ENCODE peak calls at places on chromosomes 13 and 19, in nine cellular contexts. One of them, this sample, is unnamed.

GRCh38 chr13:77918391-77919261 is at the start of gene EDNRB:
- DNase-seq in GM23338: peak
- DNase-seq in PC-9: no peak
- DNase-seq in brain microvascular endothelial cell: peak
- DNase-seq in upper lobe of left lung: peak
- DNase-seq in Peyer's patch: peak
- DNase-seq in tibial artery: peak
- DNase-seq in dorsolateral prefrontal cortex: peak
- DNase-seq in cardiac fibroblast: peak
- DNase-seq in this sample: peak

GRCh38 chr13:85864963-85865530 is 65.8 kb upstream of the SLITRK6 start:
- DNase-seq in tibial artery: no peak
- DNase-seq in upper lobe of left lung: no peak
- DNase-seq in Peyer's patch: no peak
- DNase-seq in cardiac fibroblast: no peak
- DNase-seq in dorsolateral prefrontal cortex: no peak
- DNase-seq in brain microvascular endothelial cell: peak
- DNase-seq in GM23338: peak
- DNase-seq in PC-9: no peak
- DNase-seq in this sample: no peak

GRCh38 chr19:5719274-5719960 is 529 bp downstream of the LONP1 start:
- DNase-seq in cardiac fibroblast: no peak
- DNase-seq in PC-9: no peak
- DNase-seq in GM23338: peak
- DNase-seq in tibial artery: no peak
- DNase-seq in upper lobe of left lung: no peak
- DNase-seq in dorsolateral prefrontal cortex: no peak
- DNase-seq in Peyer's patch: no peak
- DNase-seq in brain microvascular endothelial cell: no peak
- DNase-seq in this sample: no peak

GRCh38 chr13:41211062-41211461 is 16.7 kb upstream of the KBTBD7 start:
- DNase-seq in PC-9: no peak
- DNase-seq in Peyer's patch: no peak
- DNase-seq in brain microvascular endothelial cell: no peak
- DNase-seq in GM23338: no peak
- DNase-seq in dorsolateral prefrontal cortex: no peak
- DNase-seq in tibial artery: no peak
- DNase-seq in cardiac fibroblast: no peak
- DNase-seq in upper lobe of left lung: no peak
- DNase-seq in this sample: no peak

GRCh38 chr13:39370554-39370953 is 232.4 kb downstream of the LHFPL6 start:
- DNase-seq in GM23338: no peak
- DNase-seq in Peyer's patch: no peak
- DNase-seq in dorsolateral prefrontal cortex: no peak
- DNase-seq in brain microvascular endothelial cell: no peak
- DNase-seq in tibial artery: peak
- DNase-seq in PC-9: no peak
- DNase-seq in upper lobe of left lung: no peak
- DNase-seq in cardiac fibroblast: no peak
- DNase-seq in this sample: peak

GRCh38 chr13:80166352-80166751 is 174.6 kb downstream of the SPRY2 start:
- DNase-seq in PC-9: no peak
- DNase-seq in upper lobe of left lung: no peak
- DNase-seq in GM23338: no peak
- DNase-seq in cardiac fibroblast: peak
- DNase-seq in Peyer's patch: no peak
- DNase-seq in dorsolateral prefrontal cortex: no peak
- DNase-seq in brain microvascular endothelial cell: peak
- DNase-seq in tibial artery: no peak
- DNase-seq in this sample: no peak

GRCh38 chr13:58018865-58019264 is 387.3 kb downstream of the PCDH17 start:
- DNase-seq in tibial artery: no peak
- DNase-seq in cardiac fibroblast: no peak
- DNase-seq in upper lobe of left lung: no peak
- DNase-seq in brain microvascular endothelial cell: no peak
- DNase-seq in dorsolateral prefrontal cortex: no peak
- DNase-seq in PC-9: no peak
- DNase-seq in Peyer's patch: no peak
- DNase-seq in GM23338: no peak
- DNase-seq in this sample: no peak

GRCh38 chr13:29239653-29240525 is 355.6 kb downstream of the SLC7A1 start:
- DNase-seq in Peyer's patch: no peak
- DNase-seq in tibial artery: no peak
- DNase-seq in cardiac fibroblast: no peak
- DNase-seq in PC-9: no peak
- DNase-seq in upper lobe of left lung: no peak
- DNase-seq in brain microvascular endothelial cell: no peak
- DNase-seq in dorsolateral prefrontal cortex: no peak
- DNase-seq in GM23338: no peak
- DNase-seq in this sample: no peak

GRCh38 chr19:39408392-39409206 is 2.0 kb downstream of the ZFP36 start:
- DNase-seq in cardiac fibroblast: peak
- DNase-seq in tibial artery: no peak
- DNase-seq in upper lobe of left lung: peak
- DNase-seq in Peyer's patch: no peak
- DNase-seq in brain microvascular endothelial cell: no peak
- DNase-seq in dorsolateral prefrontal cortex: no peak
- DNase-seq in PC-9: no peak
- DNase-seq in GM23338: no peak
- DNase-seq in this sample: peak

GRCh38 chr13:64371461-64371860 is 2858.7 kb downstream of the PCDH9 start:
- DNase-seq in upper lobe of left lung: no peak
- DNase-seq in PC-9: no peak
- DNase-seq in cardiac fibroblast: no peak
- DNase-seq in Peyer's patch: no peak
- DNase-seq in dorsolateral prefrontal cortex: no peak
- DNase-seq in brain microvascular endothelial cell: no peak
- DNase-seq in GM23338: no peak
- DNase-seq in tibial artery: no peak
- DNase-seq in this sample: no peak

GRCh38 chr19:35349614-35350521 is 2.2 kb downstream of the FFAR1 start:
- DNase-seq in GM23338: no peak
- DNase-seq in upper lobe of left lung: no peak
- DNase-seq in cardiac fibroblast: no peak
- DNase-seq in Peyer's patch: peak
- DNase-seq in PC-9: no peak
- DNase-seq in dorsolateral prefrontal cortex: peak
- DNase-seq in brain microvascular endothelial cell: no peak
- DNase-seq in tibial artery: no peak
- DNase-seq in this sample: no peak

GRCh38 chr13:99366075-99366987 is 59.1 kb upstream of the GPR183 start:
- DNase-seq in PC-9: no peak
- DNase-seq in brain microvascular endothelial cell: no peak
- DNase-seq in tibial artery: no peak
- DNase-seq in dorsolateral prefrontal cortex: no peak
- DNase-seq in cardiac fibroblast: no peak
- DNase-seq in GM23338: no peak
- DNase-seq in Peyer's patch: no peak
- DNase-seq in upper lobe of left lung: no peak
- DNase-seq in this sample: no peak

GRCh38 chr19:23525265-23525862 is 130.1 kb upstream of the ZNF91 start:
- DNase-seq in tibial artery: no peak
- DNase-seq in upper lobe of left lung: no peak
- DNase-seq in Peyer's patch: no peak
- DNase-seq in dorsolateral prefrontal cortex: no peak
- DNase-seq in PC-9: no peak
- DNase-seq in cardiac fibroblast: no peak
- DNase-seq in brain microvascular endothelial cell: no peak
- DNase-seq in GM23338: peak
- DNase-seq in this sample: no peak

GRCh38 chr19:53874384-53874995 is 6.8 kb downstream of the MYADM start:
- DNase-seq in cardiac fibroblast: no peak
- DNase-seq in Peyer's patch: no peak
- DNase-seq in GM23338: no peak
- DNase-seq in upper lobe of left lung: no peak
- DNase-seq in brain microvascular endothelial cell: no peak
- DNase-seq in dorsolateral prefrontal cortex: no peak
- DNase-seq in PC-9: no peak
- DNase-seq in tibial artery: no peak
- DNase-seq in this sample: no peak

GRCh38 chr19:53877361-53877766 is 4.6 kb upstream of the PRKCG start:
- DNase-seq in brain microvascular endothelial cell: no peak
- DNase-seq in upper lobe of left lung: no peak
- DNase-seq in GM23338: peak
- DNase-seq in Peyer's patch: no peak
- DNase-seq in tibial artery: no peak
- DNase-seq in cardiac fibroblast: peak
- DNase-seq in PC-9: no peak
- DNase-seq in dorsolateral prefrontal cortex: no peak
- DNase-seq in this sample: no peak

GRCh38 chr19:53878786-53879144 is 3.2 kb upstream of the PRKCG start:
- DNase-seq in tibial artery: no peak
- DNase-seq in brain microvascular endothelial cell: peak
- DNase-seq in Peyer's patch: no peak
- DNase-seq in GM23338: no peak
- DNase-seq in upper lobe of left lung: no peak
- DNase-seq in dorsolateral prefrontal cortex: no peak
- DNase-seq in cardiac fibroblast: no peak
- DNase-seq in PC-9: no peak
- DNase-seq in this sample: no peak

GRCh38 chr19:53875602-53876340 is 6.2 kb upstream of the PRKCG start:
- DNase-seq in Peyer's patch: no peak
- DNase-seq in upper lobe of left lung: no peak
- DNase-seq in cardiac fibroblast: no peak
- DNase-seq in dorsolateral prefrontal cortex: no peak
- DNase-seq in tibial artery: no peak
- DNase-seq in GM23338: no peak
- DNase-seq in brain microvascular endothelial cell: no peak
- DNase-seq in PC-9: no peak
- DNase-seq in this sample: no peak

DNA sequence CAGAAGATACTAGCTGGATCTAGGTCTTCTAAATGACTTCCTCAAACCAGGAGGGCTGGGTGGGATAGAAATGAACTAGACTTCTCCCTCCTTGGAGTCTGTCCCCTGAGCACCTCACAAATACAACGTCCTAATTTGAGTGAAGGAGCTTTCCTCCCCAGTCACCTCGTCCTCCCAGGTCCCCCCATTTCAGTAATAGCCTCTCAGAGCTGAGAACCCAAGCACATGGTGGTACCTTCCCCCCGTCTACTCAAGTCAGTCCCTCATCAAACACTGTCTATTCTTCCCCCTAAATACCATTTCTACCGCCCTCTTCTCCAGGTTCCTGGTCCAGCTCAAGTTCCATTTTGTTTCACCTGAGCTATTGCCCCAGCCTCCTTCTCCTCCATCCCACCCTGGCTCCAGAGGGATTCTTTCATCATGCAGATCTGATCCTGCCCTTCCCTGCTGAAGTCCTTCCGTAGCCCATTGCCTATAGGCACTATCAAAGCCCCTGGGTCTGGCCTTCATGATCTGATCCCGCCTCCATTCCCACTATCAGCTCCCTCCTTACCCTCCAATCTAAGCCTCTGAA is 5.3 kb upstream of the PRKCG start:
- DNase-seq in GM23338: no peak
- DNase-seq in brain microvascular endothelial cell: no peak
- DNase-seq in PC-9: no peak
- DNase-seq in Peyer's patch: no peak
- DNase-seq in dorsolateral prefrontal cortex: no peak
- DNase-seq in tibial artery: no peak
- DNase-seq in upper lobe of left lung: no peak
- DNase-seq in cardiac fibroblast: no peak
- DNase-seq in this sample: no peak
- H3K4me3 ChIP-seq in GM23338: no peak
- H3K4me3 ChIP-seq in brain microvascular endothelial cell: no peak
- H3K4me3 ChIP-seq in PC-9: no peak
- H3K4me3 ChIP-seq in Peyer's patch: no peak
- H3K4me3 ChIP-seq in dorsolateral prefrontal cortex: no peak
- H3K4me3 ChIP-seq in tibial artery: no peak
- H3K4me3 ChIP-seq in upper lobe of left lung: no peak
- H3K4me3 ChIP-seq in cardiac fibroblast: no peak
- H3K4me3 ChIP-seq in this sample: no peak

GRCh38 chr19:49590071-49590970 is 661 bp upstream of the PRR12 start:
- DNase-seq in brain microvascular endothelial cell: peak
- DNase-seq in Peyer's patch: peak
- DNase-seq in GM23338: peak
- DNase-seq in upper lobe of left lung: peak
- DNase-seq in cardiac fibroblast: peak
- DNase-seq in PC-9: peak
- DNase-seq in tibial artery: peak
- DNase-seq in dorsolateral prefrontal cortex: peak
- DNase-seq in this sample: peak
- TF ChIP-seq CTCF in brain microvascular endothelial cell: peak
- TF ChIP-seq CTCF in Peyer's patch: no peak
- TF ChIP-seq CTCF in GM23338: no peak
- TF ChIP-seq CTCF in upper lobe of left lung: no peak
- TF ChIP-seq CTCF in cardiac fibroblast: no peak
- TF ChIP-seq CTCF in PC-9: no peak
- TF ChIP-seq CTCF in tibial artery: no peak
- TF ChIP-seq CTCF in dorsolateral prefrontal cortex: no peak
- TF ChIP-seq CTCF in this sample: no peak

DNA sequence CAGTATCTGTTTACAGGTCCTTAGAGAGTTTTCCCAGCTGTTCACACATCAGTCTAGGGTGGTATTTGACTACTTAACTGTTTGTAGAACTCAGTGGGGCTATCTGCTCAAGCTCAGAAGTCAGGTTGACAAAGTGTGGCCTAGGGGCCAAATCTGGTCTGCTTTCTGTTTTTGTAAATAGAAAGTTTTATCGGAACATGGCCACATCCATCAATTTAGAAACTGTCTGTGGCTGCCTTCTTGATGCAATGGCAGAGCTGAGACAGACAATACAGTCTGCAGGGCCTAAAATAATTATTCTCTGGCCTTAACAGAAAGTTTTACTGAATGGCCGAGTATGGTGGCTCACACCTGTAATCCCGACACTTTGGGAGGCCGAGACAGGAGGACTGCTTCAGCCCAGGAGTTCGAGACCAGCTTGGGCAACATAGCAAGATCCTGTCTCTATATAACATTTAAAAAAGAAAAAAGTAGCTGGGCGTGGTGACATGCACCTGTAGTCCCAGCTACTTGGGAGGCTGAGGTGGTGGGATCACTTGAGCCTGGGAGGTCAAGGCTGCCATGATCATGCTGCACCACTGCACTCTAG is 2.4 kb downstream of the SMG9 start:
- DNase-seq in GM23338: no peak
- DNase-seq in upper lobe of left lung: no peak
- DNase-seq in cardiac fibroblast: no peak
- DNase-seq in Peyer's patch: no peak
- DNase-seq in brain microvascular endothelial cell: no peak
- DNase-seq in PC-9: no peak
- DNase-seq in dorsolateral prefrontal cortex: no peak
- DNase-seq in tibial artery: no peak
- DNase-seq in this sample: no peak
- H3K4me3 ChIP-seq in GM23338: no peak
- H3K4me3 ChIP-seq in upper lobe of left lung: no peak
- H3K4me3 ChIP-seq in cardiac fibroblast: no peak
- H3K4me3 ChIP-seq in Peyer's patch: no peak
- H3K4me3 ChIP-seq in brain microvascular endothelial cell: no peak
- H3K4me3 ChIP-seq in PC-9: peak
- H3K4me3 ChIP-seq in dorsolateral prefrontal cortex: no peak
- H3K4me3 ChIP-seq in tibial artery: no peak
- H3K4me3 ChIP-seq in this sample: no peak

DNA sequence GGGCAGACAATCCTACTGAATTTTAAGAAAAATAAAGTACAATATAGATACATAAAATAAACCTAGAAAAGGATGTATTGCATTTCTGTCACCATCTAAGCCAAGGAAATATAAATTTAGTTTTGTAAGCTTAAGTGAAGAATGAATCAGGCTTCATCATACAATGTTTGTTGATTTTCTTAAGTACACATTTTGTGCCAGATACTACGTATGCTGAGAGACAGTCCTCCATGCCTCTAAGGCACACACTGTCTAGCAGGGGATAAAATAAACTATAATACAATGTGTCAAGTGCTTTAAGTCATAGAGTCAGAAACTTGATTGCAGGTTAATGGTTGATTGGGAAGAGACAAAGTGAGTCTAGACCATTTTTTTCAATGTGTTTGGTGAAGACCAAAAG is 465.7 kb downstream of the TBC1D4 start:
- DNase-seq in cardiac fibroblast: no peak
- DNase-seq in GM23338: no peak
- DNase-seq in tibial artery: no peak
- DNase-seq in PC-9: no peak
- DNase-seq in upper lobe of left lung: no peak
- DNase-seq in dorsolateral prefrontal cortex: no peak
- DNase-seq in brain microvascular endothelial cell: no peak
- DNase-seq in Peyer's patch: no peak
- DNase-seq in this sample: no peak
- TF ChIP-seq CTCF in cardiac fibroblast: no peak
- TF ChIP-seq CTCF in GM23338: no peak
- TF ChIP-seq CTCF in tibial artery: no peak
- TF ChIP-seq CTCF in PC-9: no peak
- TF ChIP-seq CTCF in upper lobe of left lung: no peak
- TF ChIP-seq CTCF in dorsolateral prefrontal cortex: no peak
- TF ChIP-seq CTCF in brain microvascular endothelial cell: no peak
- TF ChIP-seq CTCF in Peyer's patch: no peak
- TF ChIP-seq CTCF in this sample: no peak

This sample was measured in uterus.